ENCODE peak calls at places on chromosomes 3 and 15, in nine cellular contexts. One of them, this sample, is unnamed.

GRCh38 chr3:69013256-69014021 is at the start of gene EOGT:
- DNase-seq in heart right ventricle: peak
- DNase-seq in spleen: peak
- DNase-seq in lower lobe of right lung: peak
- DNase-seq in GM12865: peak
- DNase-seq in tibial nerve: peak
- DNase-seq in thoracic aorta: peak
- DNase-seq in neural progenitor cell: peak
- DNase-seq in sigmoid colon: peak
- DNase-seq in this sample: peak

GRCh38 chr3:76631251-76631650 is 408.6 kb upstream of the ROBO2 start:
- DNase-seq in lower lobe of right lung: no peak
- DNase-seq in tibial nerve: no peak
- DNase-seq in sigmoid colon: no peak
- DNase-seq in thoracic aorta: no peak
- DNase-seq in heart right ventricle: no peak
- DNase-seq in GM12865: no peak
- DNase-seq in neural progenitor cell: no peak
- DNase-seq in spleen: no peak
- DNase-seq in this sample: no peak

GRCh38 chr3:25724948-25725645 is 58.1 kb downstream of the NGLY1 start:
- DNase-seq in lower lobe of right lung: no peak
- DNase-seq in sigmoid colon: no peak
- DNase-seq in spleen: no peak
- DNase-seq in heart right ventricle: no peak
- DNase-seq in tibial nerve: no peak
- DNase-seq in GM12865: no peak
- DNase-seq in thoracic aorta: no peak
- DNase-seq in neural progenitor cell: no peak
- DNase-seq in this sample: no peak

GRCh38 chr15:59166156-59166555 is 40.5 kb upstream of the LDHAL6B start:
- DNase-seq in heart right ventricle: no peak
- DNase-seq in tibial nerve: no peak
- DNase-seq in lower lobe of right lung: no peak
- DNase-seq in spleen: no peak
- DNase-seq in neural progenitor cell: no peak
- DNase-seq in sigmoid colon: no peak
- DNase-seq in GM12865: no peak
- DNase-seq in thoracic aorta: no peak
- DNase-seq in this sample: no peak

GRCh38 chr3:113287818-113288648 is 76.7 kb downstream of the BOC start:
- DNase-seq in GM12865: peak
- DNase-seq in lower lobe of right lung: no peak
- DNase-seq in neural progenitor cell: peak
- DNase-seq in heart right ventricle: peak
- DNase-seq in tibial nerve: peak
- DNase-seq in thoracic aorta: no peak
- DNase-seq in spleen: no peak
- DNase-seq in sigmoid colon: peak
- DNase-seq in this sample: peak

GRCh38 chr15:101162701-101163483 is 89.0 kb downstream of the CHSY1 start:
- DNase-seq in sigmoid colon: peak
- DNase-seq in thoracic aorta: no peak
- DNase-seq in tibial nerve: no peak
- DNase-seq in heart right ventricle: peak
- DNase-seq in GM12865: no peak
- DNase-seq in neural progenitor cell: no peak
- DNase-seq in spleen: peak
- DNase-seq in lower lobe of right lung: peak
- DNase-seq in this sample: no peak

GRCh38 chr3:157693762-157694161 is 190.5 kb upstream of the VEPH1 start:
- DNase-seq in GM12865: no peak
- DNase-seq in tibial nerve: no peak
- DNase-seq in thoracic aorta: no peak
- DNase-seq in spleen: no peak
- DNase-seq in neural progenitor cell: no peak
- DNase-seq in heart right ventricle: no peak
- DNase-seq in sigmoid colon: no peak
- DNase-seq in lower lobe of right lung: no peak
- DNase-seq in this sample: no peak

GRCh38 chr3:94686208-94686607 is 623.3 kb downstream of the NSUN3 start:
- DNase-seq in spleen: no peak
- DNase-seq in lower lobe of right lung: no peak
- DNase-seq in neural progenitor cell: no peak
- DNase-seq in heart right ventricle: no peak
- DNase-seq in thoracic aorta: no peak
- DNase-seq in sigmoid colon: no peak
- DNase-seq in GM12865: no peak
- DNase-seq in tibial nerve: no peak
- DNase-seq in this sample: no peak

GRCh38 chr3:77072232-77072631 is 32.3 kb downstream of the ROBO2 start:
- DNase-seq in lower lobe of right lung: no peak
- DNase-seq in GM12865: no peak
- DNase-seq in thoracic aorta: no peak
- DNase-seq in sigmoid colon: no peak
- DNase-seq in heart right ventricle: no peak
- DNase-seq in spleen: no peak
- DNase-seq in neural progenitor cell: no peak
- DNase-seq in tibial nerve: no peak
- DNase-seq in this sample: no peak

GRCh38 chr3:49333091-49333490 is 6.8 kb downstream of the USP4 start:
- DNase-seq in neural progenitor cell: no peak
- DNase-seq in GM12865: no peak
- DNase-seq in tibial nerve: no peak
- DNase-seq in heart right ventricle: no peak
- DNase-seq in sigmoid colon: no peak
- DNase-seq in thoracic aorta: no peak
- DNase-seq in spleen: peak
- DNase-seq in lower lobe of right lung: peak
- DNase-seq in this sample: no peak

GRCh38 chr3:12994357-12994606 is 78.9 kb downstream of the IQSEC1 start:
- DNase-seq in spleen: peak
- DNase-seq in neural progenitor cell: peak
- DNase-seq in GM12865: peak
- DNase-seq in thoracic aorta: no peak
- DNase-seq in tibial nerve: peak
- DNase-seq in heart right ventricle: peak
- DNase-seq in lower lobe of right lung: peak
- DNase-seq in sigmoid colon: peak
- DNase-seq in this sample: no peak

GRCh38 chr15:82646250-82647044 is 716 bp downstream of the CPEB1 start:
- DNase-seq in heart right ventricle: no peak
- DNase-seq in lower lobe of right lung: no peak
- DNase-seq in tibial nerve: no peak
- DNase-seq in GM12865: no peak
- DNase-seq in neural progenitor cell: peak
- DNase-seq in thoracic aorta: no peak
- DNase-seq in sigmoid colon: no peak
- DNase-seq in spleen: no peak
- DNase-seq in this sample: no peak
- H3K4me3 ChIP-seq in heart right ventricle: peak
- H3K4me3 ChIP-seq in lower lobe of right lung: peak
- H3K4me3 ChIP-seq in tibial nerve: peak
- H3K4me3 ChIP-seq in GM12865: no peak
- H3K4me3 ChIP-seq in neural progenitor cell: peak
- H3K4me3 ChIP-seq in thoracic aorta: peak
- H3K4me3 ChIP-seq in sigmoid colon: peak
- H3K4me3 ChIP-seq in spleen: peak
- H3K4me3 ChIP-seq in this sample: no peak

GRCh38 chr3:17302774-17303173 is 418.0 kb downstream of the PLCL2 start:
- DNase-seq in tibial nerve: no peak
- DNase-seq in GM12865: no peak
- DNase-seq in spleen: no peak
- DNase-seq in lower lobe of right lung: no peak
- DNase-seq in thoracic aorta: no peak
- DNase-seq in sigmoid colon: no peak
- DNase-seq in heart right ventricle: no peak
- DNase-seq in neural progenitor cell: no peak
- DNase-seq in this sample: peak

GRCh38 chr3:17310983-17311382 is 426.2 kb downstream of the PLCL2 start:
- DNase-seq in GM12865: no peak
- DNase-seq in tibial nerve: no peak
- DNase-seq in neural progenitor cell: no peak
- DNase-seq in spleen: no peak
- DNase-seq in lower lobe of right lung: no peak
- DNase-seq in thoracic aorta: no peak
- DNase-seq in heart right ventricle: no peak
- DNase-seq in sigmoid colon: no peak
- DNase-seq in this sample: no peak

GRCh38 chr3:17304969-17305368 is 420.2 kb downstream of the PLCL2 start:
- DNase-seq in GM12865: no peak
- DNase-seq in sigmoid colon: no peak
- DNase-seq in lower lobe of right lung: no peak
- DNase-seq in thoracic aorta: no peak
- DNase-seq in tibial nerve: no peak
- DNase-seq in spleen: no peak
- DNase-seq in neural progenitor cell: no peak
- DNase-seq in heart right ventricle: no peak
- DNase-seq in this sample: no peak

GRCh38 chr3:17307889-17308288 is 423.1 kb downstream of the PLCL2 start:
- DNase-seq in neural progenitor cell: no peak
- DNase-seq in heart right ventricle: no peak
- DNase-seq in sigmoid colon: no peak
- DNase-seq in spleen: no peak
- DNase-seq in thoracic aorta: no peak
- DNase-seq in lower lobe of right lung: no peak
- DNase-seq in GM12865: no peak
- DNase-seq in tibial nerve: no peak
- DNase-seq in this sample: no peak

DNA sequence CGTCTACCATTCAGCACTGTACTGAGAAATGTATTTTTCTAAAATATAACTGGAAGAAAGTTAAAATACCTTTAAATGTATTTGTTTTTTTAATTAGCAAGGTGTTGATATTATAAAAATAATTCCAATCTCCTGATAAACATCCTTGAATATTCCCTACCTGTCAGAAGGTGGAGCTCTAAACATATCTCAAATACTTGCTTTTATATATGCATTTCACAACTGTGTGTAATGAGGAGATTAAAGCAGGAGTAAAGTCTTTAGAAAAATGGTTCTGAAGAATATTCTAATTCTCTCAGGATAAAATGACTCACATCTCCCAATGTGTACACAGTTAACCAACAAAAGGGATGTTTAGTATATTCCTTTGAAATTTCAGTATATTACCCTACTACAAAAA is 422.7 kb downstream of the PLCL2 start:
- DNase-seq in sigmoid colon: no peak
- DNase-seq in tibial nerve: no peak
- DNase-seq in GM12865: no peak
- DNase-seq in thoracic aorta: no peak
- DNase-seq in spleen: no peak
- DNase-seq in neural progenitor cell: no peak
- DNase-seq in heart right ventricle: no peak
- DNase-seq in lower lobe of right lung: no peak
- DNase-seq in this sample: no peak
- TF ChIP-seq CTCF in sigmoid colon: no peak
- TF ChIP-seq CTCF in tibial nerve: no peak
- TF ChIP-seq CTCF in GM12865: no peak
- TF ChIP-seq CTCF in thoracic aorta: no peak
- TF ChIP-seq CTCF in spleen: no peak
- TF ChIP-seq CTCF in neural progenitor cell: no peak
- TF ChIP-seq CTCF in heart right ventricle: no peak
- TF ChIP-seq CTCF in lower lobe of right lung: no peak
- TF ChIP-seq CTCF in this sample: no peak

GRCh38 chr3:187044206-187044605 is 95.1 kb downstream of the RPL39L start:
- DNase-seq in thoracic aorta: no peak
- DNase-seq in GM12865: peak
- DNase-seq in heart right ventricle: no peak
- DNase-seq in tibial nerve: no peak
- DNase-seq in spleen: no peak
- DNase-seq in lower lobe of right lung: no peak
- DNase-seq in neural progenitor cell: no peak
- DNase-seq in sigmoid colon: no peak
- DNase-seq in this sample: peak

GRCh38 chr3:187040637-187041361 is 98.5 kb downstream of the RPL39L start:
- DNase-seq in neural progenitor cell: no peak
- DNase-seq in thoracic aorta: no peak
- DNase-seq in sigmoid colon: no peak
- DNase-seq in GM12865: no peak
- DNase-seq in lower lobe of right lung: no peak
- DNase-seq in heart right ventricle: no peak
- DNase-seq in tibial nerve: no peak
- DNase-seq in spleen: no peak
- DNase-seq in this sample: peak

GRCh38 chr3:187042874-187043458 is 96.3 kb downstream of the RPL39L start:
- DNase-seq in sigmoid colon: no peak
- DNase-seq in lower lobe of right lung: no peak
- DNase-seq in tibial nerve: no peak
- DNase-seq in neural progenitor cell: no peak
- DNase-seq in spleen: no peak
- DNase-seq in heart right ventricle: no peak
- DNase-seq in GM12865: no peak
- DNase-seq in thoracic aorta: no peak
- DNase-seq in this sample: no peak

GRCh38 chr3:187041362-187042061 is 97.8 kb downstream of the RPL39L start:
- DNase-seq in tibial nerve: no peak
- DNase-seq in sigmoid colon: no peak
- DNase-seq in heart right ventricle: no peak
- DNase-seq in thoracic aorta: no peak
- DNase-seq in GM12865: peak
- DNase-seq in neural progenitor cell: no peak
- DNase-seq in lower lobe of right lung: no peak
- DNase-seq in spleen: no peak
- DNase-seq in this sample: peak

DNA sequence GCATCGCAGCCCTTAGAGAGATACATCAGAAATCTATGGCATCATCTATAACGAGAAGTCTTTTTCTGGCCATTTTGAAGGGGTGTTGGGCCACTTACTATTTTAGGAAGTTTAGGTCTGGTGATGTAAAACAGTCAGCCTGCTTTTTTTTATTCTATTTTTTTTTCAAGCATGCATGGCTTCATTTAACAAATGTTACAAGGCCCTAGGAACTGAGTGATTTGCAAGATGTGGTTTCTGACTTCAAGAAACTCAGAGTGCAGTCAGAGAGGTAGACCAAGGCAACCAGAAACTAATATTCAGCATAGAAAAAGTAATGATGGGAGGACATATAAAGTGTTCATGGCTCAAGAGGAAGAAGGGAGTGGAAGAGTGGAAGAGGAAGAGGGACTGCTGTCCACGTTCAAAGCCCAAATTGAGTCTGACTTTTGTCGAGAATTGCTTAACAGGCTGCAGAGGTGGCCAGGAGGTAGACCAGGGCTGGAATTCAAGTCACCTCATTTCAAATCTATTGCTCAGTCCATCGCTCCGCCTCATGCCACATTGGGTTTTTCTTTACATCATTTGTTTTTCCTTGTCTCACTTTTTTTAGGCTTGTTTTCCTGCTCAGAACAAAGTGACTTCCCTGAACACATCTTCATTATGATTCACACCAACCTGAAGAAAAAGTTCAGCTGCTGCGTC is 97.1 kb downstream of the RPL39L start:
- DNase-seq in tibial nerve: no peak
- DNase-seq in neural progenitor cell: no peak
- DNase-seq in heart right ventricle: no peak
- DNase-seq in lower lobe of right lung: no peak
- DNase-seq in sigmoid colon: no peak
- DNase-seq in GM12865: no peak
- DNase-seq in spleen: no peak
- DNase-seq in thoracic aorta: no peak
- DNase-seq in this sample: no peak
- H3K4me3 ChIP-seq in tibial nerve: no peak
- H3K4me3 ChIP-seq in neural progenitor cell: no peak
- H3K4me3 ChIP-seq in heart right ventricle: no peak
- H3K4me3 ChIP-seq in lower lobe of right lung: no peak
- H3K4me3 ChIP-seq in sigmoid colon: no peak
- H3K4me3 ChIP-seq in GM12865: peak
- H3K4me3 ChIP-seq in spleen: no peak
- H3K4me3 ChIP-seq in thoracic aorta: no peak
- H3K4me3 ChIP-seq in this sample: no peak

GRCh38 chr3:61600195-61600594 is 38.8 kb downstream of the PTPRG start:
- DNase-seq in spleen: no peak
- DNase-seq in neural progenitor cell: no peak
- DNase-seq in GM12865: no peak
- DNase-seq in sigmoid colon: no peak
- DNase-seq in thoracic aorta: no peak
- DNase-seq in heart right ventricle: no peak
- DNase-seq in lower lobe of right lung: no peak
- DNase-seq in tibial nerve: no peak
- DNase-seq in this sample: peak
- TF ChIP-seq CTCF in spleen: no peak
- TF ChIP-seq CTCF in neural progenitor cell: no peak
- TF ChIP-seq CTCF in GM12865: no peak
- TF ChIP-seq CTCF in sigmoid colon: no peak
- TF ChIP-seq CTCF in thoracic aorta: no peak
- TF ChIP-seq CTCF in heart right ventricle: no peak
- TF ChIP-seq CTCF in lower lobe of right lung: no peak
- TF ChIP-seq CTCF in tibial nerve: no peak
- TF ChIP-seq CTCF in this sample: no peak

This sample was measured in astrocyte of the spinal cord.